ENCODE peak calls at places on chromosome 9, in seven cellular contexts. H, M, F, J, V, E and G are unnamed samples.

GRCh38 chr9:24832307-24832706 is 286.6 kb upstream of the IZUMO3 start:
- DNase-seq in H (no peak), M (no peak), F (no peak), J (peak; percentile 35), V (no peak), E (no peak), G (no peak)

GRCh38 chr9:103713631-103714030 is 380.5 kb upstream of the SMC2 start:
- DNase-seq in H (no peak), M (no peak), F (no peak), J (peak; percentile 56), V (no peak), E (no peak), G (no peak)

GRCh38 chr9:34493972-34494535 is 28.7 kb downstream of the ENHO start:
- DNase-seq in H (peak; percentile 28), M (no peak), F (peak; percentile 19), J (peak; percentile 61), V (peak; percentile 45), E (no peak), G (no peak)

GRCh38 chr9:105475302-105475701 is 27.5 kb downstream of the FSD1L start:
- DNase-seq in H (peak; percentile 24), M (no peak), F (no peak), J (peak; percentile 29), V (no peak), E (no peak), G (no peak)

GRCh38 chr9:131641618-131642495 is 96.5 kb downstream of the PRRT1B start:
- DNase-seq in H (peak; percentile 60), M (no peak), F (no peak), J (no peak), V (no peak), E (no peak), G (no peak)

GRCh38 chr9:126844085-126844484 is 16.4 kb upstream of the ZBTB34 start:
- DNase-seq in H (peak; percentile 87), M (no peak), F (no peak), J (peak; percentile 86), V (no peak), E (no peak), G (no peak)

GRCh38 chr9:8648271-8648670 is 848.7 kb upstream of the DMAC1 start:
- DNase-seq in H (no peak), M (no peak), F (no peak), J (no peak), V (no peak), E (no peak), G (no peak)

GRCh38 chr9:124295097-124295794 is 37.5 kb downstream of the NEK6 start:
- DNase-seq in H (no peak), M (no peak), F (no peak), J (no peak), V (no peak), E (no peak), G (no peak)

GRCh38 chr9:89564257-89564878 is 40.4 kb upstream of the GADD45G start:
- DNase-seq in H (no peak), M (no peak), F (no peak), J (peak; percentile 18), V (no peak), E (no peak), G (no peak)

GRCh38 chr9:107285292-107285691 is 2.2 kb downstream of the RAD23B start:
- DNase-seq in H (no peak), M (no peak), F (no peak), J (no peak), V (no peak), E (no peak), G (no peak)

GRCh38 chr9:81798606-81799005 is 109.3 kb upstream of the TLE1 start:
- DNase-seq in H (no peak), M (no peak), F (no peak), J (no peak), V (no peak), E (no peak), G (no peak)

GRCh38 chr9:86944974-86945867 is 2.1 kb downstream of the GAS1 start:
- DNase-seq in H (no peak), M (no peak), F (no peak), J (peak; percentile 28), V (no peak), E (no peak), G (peak; percentile 12)

GRCh38 chr9:108057421-108058136 is 568.0 kb upstream of the KLF4 start:
- DNase-seq in H (peak; percentile 95), M (no peak), F (no peak), J (peak; percentile 97), V (no peak), E (no peak), G (no peak)